ENCODE peak calls at places on chromosome 11, in nine cellular contexts. One of them, this sample, is unnamed.

GRCh38 chr11:65505434-65506315 is 6.8 kb downstream of the MALAT1 start:
- DNase-seq in NCI-H460: no peak
- DNase-seq in activated naive CD8-positive, alpha-beta T cell treated with anti-CD3 and anti-CD28 coated beads, Interleukin-2, amount 50 U/mL, for 24 hours: no peak
- DNase-seq in cardiac fibroblast: peak
- DNase-seq in HEK293T: no peak
- DNase-seq in heart right ventricle: no peak
- DNase-seq in stimulated activated CD4-positive, alpha-beta T cell treated with anti-CD3 and anti-CD28 coated beads, Interleukin-4, amount 100 ng/mL, for 48 hours: no peak
- DNase-seq in germinal center: no peak
- DNase-seq in kidney: peak
- DNase-seq in this sample: no peak

GRCh38 chr11:111476961-111477360 is 35.2 kb downstream of the BTG4 start:
- DNase-seq in NCI-H460: no peak
- DNase-seq in activated naive CD8-positive, alpha-beta T cell treated with anti-CD3 and anti-CD28 coated beads, Interleukin-2, amount 50 U/mL, for 24 hours: no peak
- DNase-seq in cardiac fibroblast: no peak
- DNase-seq in HEK293T: no peak
- DNase-seq in heart right ventricle: no peak
- DNase-seq in stimulated activated CD4-positive, alpha-beta T cell treated with anti-CD3 and anti-CD28 coated beads, Interleukin-4, amount 100 ng/mL, for 48 hours: no peak
- DNase-seq in germinal center: no peak
- DNase-seq in kidney: no peak
- DNase-seq in this sample: no peak

GRCh38 chr11:60970369-60970774 is 1.1 kb upstream of the CD6 start:
- DNase-seq in NCI-H460: peak
- DNase-seq in activated naive CD8-positive, alpha-beta T cell treated with anti-CD3 and anti-CD28 coated beads, Interleukin-2, amount 50 U/mL, for 24 hours: peak
- DNase-seq in cardiac fibroblast: peak
- DNase-seq in HEK293T: peak
- DNase-seq in heart right ventricle: peak
- DNase-seq in stimulated activated CD4-positive, alpha-beta T cell treated with anti-CD3 and anti-CD28 coated beads, Interleukin-4, amount 100 ng/mL, for 48 hours: peak
- DNase-seq in germinal center: peak
- DNase-seq in kidney: no peak
- DNase-seq in this sample: no peak

GRCh38 chr11:75004215-75004614 is 15.5 kb downstream of the NEU3 start:
- DNase-seq in NCI-H460: no peak
- DNase-seq in activated naive CD8-positive, alpha-beta T cell treated with anti-CD3 and anti-CD28 coated beads, Interleukin-2, amount 50 U/mL, for 24 hours: no peak
- DNase-seq in cardiac fibroblast: no peak
- DNase-seq in HEK293T: no peak
- DNase-seq in heart right ventricle: no peak
- DNase-seq in stimulated activated CD4-positive, alpha-beta T cell treated with anti-CD3 and anti-CD28 coated beads, Interleukin-4, amount 100 ng/mL, for 48 hours: no peak
- DNase-seq in germinal center: no peak
- DNase-seq in kidney: no peak
- DNase-seq in this sample: no peak

GRCh38 chr11:69642913-69643632 is 2.1 kb downstream of the CCND1 start:
- DNase-seq in NCI-H460: peak
- DNase-seq in activated naive CD8-positive, alpha-beta T cell treated with anti-CD3 and anti-CD28 coated beads, Interleukin-2, amount 50 U/mL, for 24 hours: peak
- DNase-seq in cardiac fibroblast: peak
- DNase-seq in HEK293T: peak
- DNase-seq in heart right ventricle: peak
- DNase-seq in stimulated activated CD4-positive, alpha-beta T cell treated with anti-CD3 and anti-CD28 coated beads, Interleukin-4, amount 100 ng/mL, for 48 hours: peak
- DNase-seq in germinal center: peak
- DNase-seq in kidney: peak
- DNase-seq in this sample: no peak

GRCh38 chr11:61863548-61864081 is 27.7 kb downstream of the FADS3 start:
- DNase-seq in NCI-H460: no peak
- DNase-seq in activated naive CD8-positive, alpha-beta T cell treated with anti-CD3 and anti-CD28 coated beads, Interleukin-2, amount 50 U/mL, for 24 hours: no peak
- DNase-seq in cardiac fibroblast: no peak
- DNase-seq in HEK293T: no peak
- DNase-seq in heart right ventricle: no peak
- DNase-seq in stimulated activated CD4-positive, alpha-beta T cell treated with anti-CD3 and anti-CD28 coated beads, Interleukin-4, amount 100 ng/mL, for 48 hours: no peak
- DNase-seq in germinal center: no peak
- DNase-seq in kidney: no peak
- DNase-seq in this sample: no peak

GRCh38 chr11:30346068-30346688 is 23.3 kb downstream of the ARL14EP start:
- DNase-seq in NCI-H460: peak
- DNase-seq in activated naive CD8-positive, alpha-beta T cell treated with anti-CD3 and anti-CD28 coated beads, Interleukin-2, amount 50 U/mL, for 24 hours: no peak
- DNase-seq in cardiac fibroblast: peak
- DNase-seq in HEK293T: peak
- DNase-seq in heart right ventricle: peak
- DNase-seq in stimulated activated CD4-positive, alpha-beta T cell treated with anti-CD3 and anti-CD28 coated beads, Interleukin-4, amount 100 ng/mL, for 48 hours: no peak
- DNase-seq in germinal center: peak
- DNase-seq in kidney: no peak
- DNase-seq in this sample: no peak

GRCh38 chr11:35289821-35290220 is 129.5 kb downstream of the SLC1A2 start:
- DNase-seq in NCI-H460: no peak
- DNase-seq in activated naive CD8-positive, alpha-beta T cell treated with anti-CD3 and anti-CD28 coated beads, Interleukin-2, amount 50 U/mL, for 24 hours: no peak
- DNase-seq in cardiac fibroblast: peak
- DNase-seq in HEK293T: no peak
- DNase-seq in heart right ventricle: no peak
- DNase-seq in stimulated activated CD4-positive, alpha-beta T cell treated with anti-CD3 and anti-CD28 coated beads, Interleukin-4, amount 100 ng/mL, for 48 hours: no peak
- DNase-seq in germinal center: no peak
- DNase-seq in kidney: no peak
- DNase-seq in this sample: no peak

GRCh38 chr11:47980093-47980906 is at the start of gene PTPRJ:
- DNase-seq in NCI-H460: no peak
- DNase-seq in activated naive CD8-positive, alpha-beta T cell treated with anti-CD3 and anti-CD28 coated beads, Interleukin-2, amount 50 U/mL, for 24 hours: peak
- DNase-seq in cardiac fibroblast: peak
- DNase-seq in HEK293T: peak
- DNase-seq in heart right ventricle: peak
- DNase-seq in stimulated activated CD4-positive, alpha-beta T cell treated with anti-CD3 and anti-CD28 coated beads, Interleukin-4, amount 100 ng/mL, for 48 hours: no peak
- DNase-seq in germinal center: peak
- DNase-seq in kidney: peak
- DNase-seq in this sample: no peak

GRCh38 chr11:134362192-134362901 is 30.6 kb downstream of the GLB1L2 start:
- DNase-seq in NCI-H460: no peak
- DNase-seq in activated naive CD8-positive, alpha-beta T cell treated with anti-CD3 and anti-CD28 coated beads, Interleukin-2, amount 50 U/mL, for 24 hours: no peak
- DNase-seq in cardiac fibroblast: no peak
- DNase-seq in HEK293T: no peak
- DNase-seq in heart right ventricle: no peak
- DNase-seq in stimulated activated CD4-positive, alpha-beta T cell treated with anti-CD3 and anti-CD28 coated beads, Interleukin-4, amount 100 ng/mL, for 48 hours: no peak
- DNase-seq in germinal center: no peak
- DNase-seq in kidney: peak
- DNase-seq in this sample: no peak

GRCh38 chr11:29452131-29452530 is 564.7 kb downstream of the KCNA4 start:
- DNase-seq in NCI-H460: no peak
- DNase-seq in activated naive CD8-positive, alpha-beta T cell treated with anti-CD3 and anti-CD28 coated beads, Interleukin-2, amount 50 U/mL, for 24 hours: no peak
- DNase-seq in cardiac fibroblast: peak
- DNase-seq in HEK293T: no peak
- DNase-seq in heart right ventricle: no peak
- DNase-seq in stimulated activated CD4-positive, alpha-beta T cell treated with anti-CD3 and anti-CD28 coated beads, Interleukin-4, amount 100 ng/mL, for 48 hours: no peak
- DNase-seq in germinal center: no peak
- DNase-seq in kidney: no peak
- DNase-seq in this sample: no peak

GRCh38 chr11:29432719-29433325 is 584.0 kb downstream of the KCNA4 start:
- DNase-seq in NCI-H460: peak
- DNase-seq in activated naive CD8-positive, alpha-beta T cell treated with anti-CD3 and anti-CD28 coated beads, Interleukin-2, amount 50 U/mL, for 24 hours: no peak
- DNase-seq in cardiac fibroblast: peak
- DNase-seq in HEK293T: peak
- DNase-seq in heart right ventricle: no peak
- DNase-seq in stimulated activated CD4-positive, alpha-beta T cell treated with anti-CD3 and anti-CD28 coated beads, Interleukin-4, amount 100 ng/mL, for 48 hours: no peak
- DNase-seq in germinal center: no peak
- DNase-seq in kidney: no peak
- DNase-seq in this sample: no peak

GRCh38 chr11:119810478-119811232 is 81.7 kb upstream of the NECTIN1 start:
- DNase-seq in NCI-H460: no peak
- DNase-seq in activated naive CD8-positive, alpha-beta T cell treated with anti-CD3 and anti-CD28 coated beads, Interleukin-2, amount 50 U/mL, for 24 hours: no peak
- DNase-seq in cardiac fibroblast: no peak
- DNase-seq in HEK293T: no peak
- DNase-seq in heart right ventricle: no peak
- DNase-seq in stimulated activated CD4-positive, alpha-beta T cell treated with anti-CD3 and anti-CD28 coated beads, Interleukin-4, amount 100 ng/mL, for 48 hours: no peak
- DNase-seq in germinal center: no peak
- DNase-seq in kidney: no peak
- DNase-seq in this sample: no peak

GRCh38 chr11:120086651-120087050 is 51.3 kb downstream of the TRIM29 start:
- DNase-seq in NCI-H460: no peak
- DNase-seq in activated naive CD8-positive, alpha-beta T cell treated with anti-CD3 and anti-CD28 coated beads, Interleukin-2, amount 50 U/mL, for 24 hours: no peak
- DNase-seq in cardiac fibroblast: no peak
- DNase-seq in HEK293T: no peak
- DNase-seq in heart right ventricle: no peak
- DNase-seq in stimulated activated CD4-positive, alpha-beta T cell treated with anti-CD3 and anti-CD28 coated beads, Interleukin-4, amount 100 ng/mL, for 48 hours: no peak
- DNase-seq in germinal center: no peak
- DNase-seq in kidney: no peak
- DNase-seq in this sample: no peak

GRCh38 chr11:63599211-63600122 is 14.8 kb downstream of the PLAAT3 start:
- DNase-seq in NCI-H460: no peak
- DNase-seq in activated naive CD8-positive, alpha-beta T cell treated with anti-CD3 and anti-CD28 coated beads, Interleukin-2, amount 50 U/mL, for 24 hours: no peak
- DNase-seq in cardiac fibroblast: peak
- DNase-seq in HEK293T: no peak
- DNase-seq in heart right ventricle: no peak
- DNase-seq in stimulated activated CD4-positive, alpha-beta T cell treated with anti-CD3 and anti-CD28 coated beads, Interleukin-4, amount 100 ng/mL, for 48 hours: no peak
- DNase-seq in germinal center: no peak
- DNase-seq in kidney: no peak
- DNase-seq in this sample: no peak

GRCh38 chr11:12284321-12285050 is 92.9 kb upstream of the PARVA start:
- DNase-seq in NCI-H460: no peak
- DNase-seq in activated naive CD8-positive, alpha-beta T cell treated with anti-CD3 and anti-CD28 coated beads, Interleukin-2, amount 50 U/mL, for 24 hours: no peak
- DNase-seq in cardiac fibroblast: peak
- DNase-seq in HEK293T: no peak
- DNase-seq in heart right ventricle: no peak
- DNase-seq in stimulated activated CD4-positive, alpha-beta T cell treated with anti-CD3 and anti-CD28 coated beads, Interleukin-4, amount 100 ng/mL, for 48 hours: no peak
- DNase-seq in germinal center: no peak
- DNase-seq in kidney: no peak
- DNase-seq in this sample: no peak

GRCh38 chr11:117180661-117181585 is 2.4 kb downstream of the SIDT2 start:
- DNase-seq in NCI-H460: peak
- DNase-seq in activated naive CD8-positive, alpha-beta T cell treated with anti-CD3 and anti-CD28 coated beads, Interleukin-2, amount 50 U/mL, for 24 hours: peak
- DNase-seq in cardiac fibroblast: peak
- DNase-seq in HEK293T: peak
- DNase-seq in heart right ventricle: peak
- DNase-seq in stimulated activated CD4-positive, alpha-beta T cell treated with anti-CD3 and anti-CD28 coated beads, Interleukin-4, amount 100 ng/mL, for 48 hours: peak
- DNase-seq in germinal center: peak
- DNase-seq in kidney: peak
- DNase-seq in this sample: peak

GRCh38 chr11:83697518-83697917 is 411.4 kb upstream of the CCDC90B start:
- DNase-seq in NCI-H460: no peak
- DNase-seq in activated naive CD8-positive, alpha-beta T cell treated with anti-CD3 and anti-CD28 coated beads, Interleukin-2, amount 50 U/mL, for 24 hours: no peak
- DNase-seq in cardiac fibroblast: no peak
- DNase-seq in HEK293T: no peak
- DNase-seq in heart right ventricle: no peak
- DNase-seq in stimulated activated CD4-positive, alpha-beta T cell treated with anti-CD3 and anti-CD28 coated beads, Interleukin-4, amount 100 ng/mL, for 48 hours: no peak
- DNase-seq in germinal center: no peak
- DNase-seq in kidney: no peak
- DNase-seq in this sample: no peak

GRCh38 chr11:37616291-37616690 is 1018.3 kb upstream of the RAG2 start:
- DNase-seq in NCI-H460: no peak
- DNase-seq in activated naive CD8-positive, alpha-beta T cell treated with anti-CD3 and anti-CD28 coated beads, Interleukin-2, amount 50 U/mL, for 24 hours: no peak
- DNase-seq in cardiac fibroblast: no peak
- DNase-seq in HEK293T: no peak
- DNase-seq in heart right ventricle: no peak
- DNase-seq in stimulated activated CD4-positive, alpha-beta T cell treated with anti-CD3 and anti-CD28 coated beads, Interleukin-4, amount 100 ng/mL, for 48 hours: no peak
- DNase-seq in germinal center: no peak
- DNase-seq in kidney: no peak
- DNase-seq in this sample: no peak

This sample was measured in iPS DF 6.9.